ENCODE peak calls at places on chromosome 2, in four cellular contexts. J, T, L and O are unnamed samples.

GRCh38 chr2:189613077-189613636 is 32.6 kb upstream of the SLC40A1 start:
- DNase-seq in J (no peak), L (no peak), T (no peak), O (peak)

GRCh38 chr2:96260404-96261260 is 5.2 kb downstream of the TMEM127 start:
- DNase-seq in T (peak), L (no peak), J (no peak), O (peak)

GRCh38 chr2:82278409-82278808 is 1973.9 kb upstream of the LRRTM1 start:
- DNase-seq in L (no peak), J (no peak), T (no peak), O (no peak)

GRCh38 chr2:53820711-53821110 is 33.9 kb downstream of the ERLEC1 start:
- DNase-seq in J (no peak), L (no peak), T (no peak), O (no peak)

GRCh38 chr2:147572622-147573021 is 272.2 kb upstream of the ACVR2A start:
- DNase-seq in J (no peak), L (no peak), T (no peak), O (no peak)

GRCh38 chr2:240996161-240996833 is 2.1 kb upstream of the SNED1 start:
- DNase-seq in L (no peak), J (no peak), T (no peak), O (no peak)

GRCh38 chr2:187553908-187554703 is at the start of gene TFPI:
- DNase-seq in J (no peak), T (no peak), L (no peak), O (peak)

GRCh38 chr2:8451273-8451672 is 230.6 kb upstream of the ID2 start:
- DNase-seq in T (no peak), J (no peak), L (no peak), O (no peak)